ENCODE peak calls at places on chromosome 19, in ten cellular contexts. R, T, V, Z, M, F, Q, C, K and H are unnamed samples.

GRCh38 chr19:39499082-39499642 is 415 bp downstream of the DLL3 start:
- DNase-seq in R (peak; percentile 16), M (no peak), C (no peak), F (no peak), V (no peak), Q (no peak), T (peak; percentile 46), K (no peak), Z (no peak), H (no peak)

GRCh38 chr19:39845621-39846175 is 481 bp downstream of the FBL start:
- DNase-seq in R (no peak), K (no peak), C (no peak), T (peak; percentile 88), Z (no peak), F (peak; percentile 46), V (peak; percentile 43), M (no peak), Q (no peak), H (no peak)

GRCh38 chr19:41437944-41438574 is 1.7 kb downstream of the DMAC2 start:
- DNase-seq in Z (no peak), V (no peak), C (no peak), K (no peak), T (no peak), Q (no peak), F (peak; percentile 13), R (no peak), M (no peak), H (no peak)

GRCh38 chr19:48646192-48646911 is 365 bp upstream of the CA11 start:
- DNase-seq in C (peak; percentile 93), R (peak; percentile 75), Z (peak; percentile 88), Q (no peak), M (peak; percentile 86), K (peak; percentile 88), T (peak; percentile 95), V (peak; percentile 82), F (peak; percentile 92), H (peak; percentile 91)

GRCh38 chr19:50803633-50804419 is 13.6 kb downstream of the ACP4 start:
- DNase-seq in K (no peak), V (no peak), R (no peak), M (no peak), F (no peak), C (no peak), Q (no peak), T (peak; percentile 30), Z (no peak), H (peak; percentile 27)

GRCh38 chr19:38367041-38367440 is 7.3 kb upstream of the PSMD8 start:
- DNase-seq in K (no peak), V (no peak), Z (no peak), R (no peak), F (no peak), C (no peak), T (no peak), M (no peak), Q (no peak), H (no peak)

GRCh38 chr19:53808710-53809125 is 15.4 kb downstream of the NLRP12 start:
- DNase-seq in F (no peak), M (no peak), Z (no peak), C (no peak), K (no peak), R (peak; percentile 39), V (no peak), T (peak; percentile 14), Q (no peak), H (no peak)

GRCh38 chr19:42942187-42942789 is 5.3 kb upstream of the PSG7 start:
- DNase-seq in M (no peak), Z (no peak), Q (no peak), R (no peak), C (no peak), F (no peak), V (no peak), K (no peak), T (peak; percentile 38), H (no peak)

GRCh38 chr19:46202872-46203860 is 26.4 kb upstream of the IGFL1 start:
- DNase-seq in V (no peak), T (no peak), C (no peak), M (no peak), Z (no peak), K (no peak), F (no peak), Q (no peak), R (no peak), H (no peak)

GRCh38 chr19:14536926-14537692 is 7.7 kb downstream of the TECR start:
- DNase-seq in K (peak; percentile 76), V (peak; percentile 94), Q (no peak), F (no peak), C (peak; percentile 75), M (no peak), R (peak; percentile 43), Z (peak; percentile 72), T (peak; percentile 55), H (peak; percentile 73)

GRCh38 chr19:38657633-38658222 is 10.3 kb downstream of the ACTN4 start:
- DNase-seq in V (peak; percentile 91), F (no peak), Z (no peak), R (peak; percentile 95), K (no peak), Q (no peak), M (no peak), T (no peak), C (no peak), H (no peak)

DNA sequence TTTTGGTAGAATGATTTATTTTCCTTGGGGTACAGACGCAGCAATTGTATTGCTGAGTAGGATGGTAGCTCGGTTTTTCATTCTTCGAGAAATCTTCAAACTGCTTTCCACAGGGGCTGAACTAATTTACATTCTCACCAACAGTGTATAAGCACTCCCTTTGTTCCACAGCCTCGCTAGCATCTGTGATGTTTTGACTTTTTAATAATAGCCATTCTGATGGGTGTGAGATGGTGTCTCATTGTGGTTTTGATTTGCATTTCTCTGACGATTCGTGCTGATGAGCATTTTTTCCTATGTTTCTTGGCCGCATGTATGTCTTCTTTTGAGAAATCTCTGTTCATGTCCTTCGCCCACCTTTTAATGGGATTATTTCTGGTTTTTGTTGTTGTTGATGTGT is 54.8 kb upstream of the UQCRFS1 start:
- DNase-seq in T (no peak), M (no peak), C (no peak), Z (no peak), K (no peak), F (no peak), R (no peak), Q (no peak), V (no peak), H (no peak)
- H3K27ac ChIP-seq in T (no peak overlapping the region), M (no peak overlapping the region), C (no peak overlapping the region), Z (no peak overlapping the region), K (no peak overlapping the region), F (no peak overlapping the region), R (no peak overlapping the region), Q (no peak overlapping the region), V (no peak overlapping the region), H (no peak overlapping the region)

GRCh38 chr19:676007-676342 is 217 bp upstream of the FSTL3 start:
- DNase-seq in F (no peak), Z (peak; percentile 62), R (no peak), Q (no peak), C (no peak), K (no peak), T (no peak), V (no peak), M (no peak), H (no peak)
- H3K27ac ChIP-seq in F (no peak overlapping the region), Z (peak overlapping the region; percentile 99), R (no peak overlapping the region), Q (peak overlapping the region; percentile 99), C (peak overlapping the region; percentile 77), K (peak overlapping the region; percentile 100), T (no peak overlapping the region), V (peak overlapping the region; percentile 96), M (peak overlapping the region; percentile 99), H (peak overlapping the region; percentile 88)

DNA sequence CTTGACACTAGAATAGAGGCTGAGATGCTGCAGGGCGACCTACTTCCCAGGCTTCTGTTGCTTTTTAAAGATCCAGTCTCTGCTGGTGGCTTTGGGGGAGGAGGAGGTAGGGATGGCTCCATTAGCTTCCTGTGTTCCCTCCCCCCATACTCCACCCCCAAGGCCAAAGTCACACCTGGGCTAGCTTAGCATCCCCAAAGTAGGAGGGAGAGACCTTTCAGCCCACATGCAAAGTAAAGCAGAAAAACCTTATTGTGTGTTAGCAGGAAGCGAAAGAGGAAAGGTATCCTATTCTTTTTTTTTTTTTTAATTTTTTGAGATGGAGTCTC is 3.2 kb upstream of the TNPO2 start:
- DNase-seq in V (no peak), Z (no peak), T (no peak), M (no peak), F (no peak), C (no peak), R (no peak), K (no peak), Q (no peak), H (no peak)
- H3K27ac ChIP-seq in V (no peak overlapping the region), Z (no peak overlapping the region), T (no peak overlapping the region), M (no peak overlapping the region), F (no peak overlapping the region), C (no peak overlapping the region), R (no peak overlapping the region), K (no peak overlapping the region), Q (no peak overlapping the region), H (no peak overlapping the region)

GRCh38 chr19:45078390-45079062 is 534 bp upstream of the GEMIN7 start:
- DNase-seq in T (no peak), C (no peak), V (no peak), M (no peak), Z (no peak), F (no peak), R (no peak), K (no peak), Q (no peak), H (no peak)

GRCh38 chr19:45076851-45077730 is 813 bp upstream of the ZNF296 start:
- DNase-seq in C (no peak), T (no peak), K (no peak), Z (no peak), Q (no peak), V (no peak), R (no peak), M (no peak), F (no peak), H (no peak)

GRCh38 chr19:45076029-45076850 is at the start of gene ZNF296:
- DNase-seq in M (peak; percentile 30), V (no peak), T (no peak), Z (peak; percentile 71), F (peak; percentile 57), C (peak; percentile 51), Q (no peak), K (peak; percentile 64), R (peak; percentile 25), H (peak; percentile 74)

GRCh38 chr19:45074744-45075143 is 1.5 kb downstream of the ZNF296 start:
- DNase-seq in Z (no peak), F (no peak), K (no peak), Q (no peak), C (no peak), V (no peak), T (no peak), M (no peak), R (no peak), H (no peak)

DNA sequence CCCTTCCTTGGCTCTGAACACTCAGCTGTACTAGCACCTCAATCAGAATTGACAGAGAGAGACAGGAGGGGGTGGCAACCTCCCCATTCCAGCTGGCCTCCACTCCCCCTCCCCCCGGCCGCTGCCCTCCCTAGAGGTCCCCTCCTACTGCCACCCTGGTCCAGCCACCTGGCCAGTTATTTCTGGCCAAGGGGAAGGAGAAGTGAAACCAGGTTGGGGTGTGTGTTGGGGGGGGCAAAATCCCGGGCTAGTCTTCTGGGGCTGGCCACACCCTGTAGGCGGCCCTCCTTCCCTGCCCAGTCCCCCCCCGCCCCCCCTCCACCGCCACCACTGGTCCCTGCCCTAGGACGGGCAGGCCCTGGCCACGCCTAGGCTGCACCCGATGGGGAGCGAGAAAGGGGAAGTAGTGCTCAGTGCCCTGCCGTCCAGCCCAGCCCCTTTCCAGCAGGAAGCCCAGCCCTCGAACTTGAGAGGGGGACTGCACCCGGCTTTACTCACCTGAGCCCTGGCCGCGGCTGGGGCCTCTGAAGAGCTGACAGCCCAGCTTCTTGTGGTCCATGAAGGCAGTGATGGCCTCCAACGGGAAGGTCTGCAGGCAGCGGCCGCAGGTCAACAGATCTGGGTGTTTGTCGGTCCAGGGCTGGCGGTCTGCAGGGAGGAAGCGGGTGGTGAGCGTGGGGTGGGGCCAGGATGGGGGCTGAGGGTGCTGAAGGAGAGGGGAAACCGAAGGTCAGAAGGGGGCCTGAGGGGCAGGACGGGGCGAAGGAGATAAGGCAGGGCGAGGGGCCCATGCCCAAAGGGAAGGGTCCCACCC is 856 bp downstream of the ZNF296 start:
- DNase-seq in M (peak; percentile 34), F (peak; percentile 55), Q (no peak), T (peak; percentile 85), K (peak; percentile 80), C (no peak), V (peak; percentile 93), Z (peak; percentile 67), R (peak; percentile 26), H (peak; percentile 55)
- H3K27ac ChIP-seq in M (peak overlapping the region; percentile 53), F (no peak overlapping the region), Q (peak overlapping the region; percentile 55), T (peak overlapping the region; percentile 58), K (peak overlapping the region; percentile 23), C (no peak overlapping the region), V (peak overlapping the region; percentile 71), Z (peak overlapping the region; percentile 51), R (no peak overlapping the region), H (peak overlapping the region; percentile 88)